ENCODE peak calls at places on chromosomes 5 and 9, in four cellular contexts. C, K, F and J are unnamed samples.

GRCh38 chr9:122164286-122164685 is 4.6 kb downstream of the MORN5 start:
- DNase-seq in C (no peak), K (no peak), F (no peak), J (no peak)

GRCh38 chr9:132472199-132472598 is 62.2 kb downstream of the CFAP77 start:
- DNase-seq in C (no peak), K (no peak), F (no peak), J (no peak)

GRCh38 chr5:71865202-71865601 is 146.1 kb downstream of the CARTPT start:
- DNase-seq in C (peak; percentile 82), K (no peak), F (no peak), J (no peak)

GRCh38 chr9:34506623-34507022 is 16.2 kb downstream of the ENHO start:
- DNase-seq in C (no peak), K (no peak), F (no peak), J (no peak)

GRCh38 chr5:65032250-65032649 is 263.5 kb downstream of the CWC27 start:
- DNase-seq in C (no peak), K (no peak), F (no peak), J (no peak)

GRCh38 chr9:26802921-26803320 is 89.7 kb downstream of the CAAP1 start:
- DNase-seq in C (no peak), K (no peak), F (no peak), J (no peak)

GRCh38 chr5:138065102-138065501 is 18.7 kb upstream of the WNT8A start:
- DNase-seq in C (peak; percentile 3), K (no peak), F (no peak), J (no peak)

GRCh38 chr5:147508711-147509040 is 1.2 kb downstream of the DPYSL3 start:
- DNase-seq in C (no peak), K (no peak), F (no peak), J (no peak)

GRCh38 chr5:111748304-111748763 is 8.7 kb downstream of the NREP start:
- DNase-seq in C (peak; percentile 95), K (no peak), F (no peak), J (no peak)

GRCh38 chr5:67190443-67190842 is 6.2 kb downstream of the CD180 start:
- DNase-seq in C (no peak), K (no peak), F (no peak), J (no peak)

GRCh38 chr9:6581266-6581665 is 64.3 kb downstream of the GLDC start:
- DNase-seq in C (no peak), K (no peak), F (no peak), J (no peak)

GRCh38 chr5:93995126-93995621 is 253.8 kb upstream of the POU5F2 start:
- DNase-seq in C (peak; percentile 29), K (no peak), F (no peak), J (no peak)

GRCh38 chr9:136013116-136013515 is 51.9 kb upstream of the UBAC1 start:
- DNase-seq in C (no peak), K (no peak), F (no peak), J (no peak)

GRCh38 chr9:133874061-133874638 is 118.0 kb downstream of the VAV2 start:
- DNase-seq in C (peak; percentile 92), K (no peak), F (no peak), J (no peak)

GRCh38 chr9:94971378-94972131 is 245.1 kb downstream of the AOPEP start:
- DNase-seq in C (no peak), K (no peak), F (no peak), J (no peak)

GRCh38 chr9:109802491-109802890 is 22.5 kb downstream of the PALM2AKAP2 start:
- DNase-seq in C (no peak), K (no peak), F (no peak), J (no peak)

GRCh38 chr9:21114311-21114710 is 27.3 kb downstream of the IFNW1 start:
- DNase-seq in C (no peak), K (no peak), F (no peak), J (no peak)

GRCh38 chr5:132103969-132104391 is 30.4 kb downstream of the CSF2 start:
- DNase-seq in C (no peak), K (no peak), F (no peak), J (no peak)
- H3K4me3 ChIP-seq in C (no peak overlapping the region), K (no peak overlapping the region), F (no peak overlapping the region), J (peak overlapping the region; percentile 13)

DNA sequence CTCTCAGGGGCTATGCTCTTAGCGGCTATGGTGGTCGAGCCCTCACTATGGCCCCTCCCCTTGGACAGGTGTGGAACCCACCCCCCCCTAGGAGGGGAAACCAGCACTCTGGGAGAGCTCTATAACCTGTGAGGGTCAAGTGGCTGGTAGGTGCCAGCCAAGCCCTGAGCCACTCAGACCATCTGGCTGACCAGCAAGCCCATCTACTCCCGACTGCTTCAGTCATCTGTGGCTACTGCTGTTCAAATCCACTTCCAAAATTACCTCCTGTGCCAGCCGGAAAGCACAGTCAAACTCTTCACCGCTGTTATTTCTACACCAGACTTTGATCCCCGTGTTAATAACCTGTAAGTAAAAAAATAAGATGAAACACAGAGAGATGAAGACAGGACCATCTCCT is 28.5 kb downstream of the NSUN2 start:
- DNase-seq in C (no peak), K (no peak), F (no peak), J (no peak)
- H3K36me3 ChIP-seq in C (peaks cover 94% of the 10 kb centered on the region), K (peaks cover 92% of the 10 kb centered on the region), F (peaks cover 64% of the 10 kb centered on the region), J (peaks cover 83% of the 10 kb centered on the region)

GRCh38 chr9:137156567-137157375 is 13.1 kb downstream of the LRRC26 start:
- DNase-seq in C (peak; percentile 39), K (peak; percentile 30), F (peak; percentile 44), J (peak; percentile 62)
- H3K4me3 ChIP-seq in C (peak overlapping the region; percentile 31), K (no peak overlapping the region), F (no peak overlapping the region), J (peak overlapping the region; percentile 30)

DNA sequence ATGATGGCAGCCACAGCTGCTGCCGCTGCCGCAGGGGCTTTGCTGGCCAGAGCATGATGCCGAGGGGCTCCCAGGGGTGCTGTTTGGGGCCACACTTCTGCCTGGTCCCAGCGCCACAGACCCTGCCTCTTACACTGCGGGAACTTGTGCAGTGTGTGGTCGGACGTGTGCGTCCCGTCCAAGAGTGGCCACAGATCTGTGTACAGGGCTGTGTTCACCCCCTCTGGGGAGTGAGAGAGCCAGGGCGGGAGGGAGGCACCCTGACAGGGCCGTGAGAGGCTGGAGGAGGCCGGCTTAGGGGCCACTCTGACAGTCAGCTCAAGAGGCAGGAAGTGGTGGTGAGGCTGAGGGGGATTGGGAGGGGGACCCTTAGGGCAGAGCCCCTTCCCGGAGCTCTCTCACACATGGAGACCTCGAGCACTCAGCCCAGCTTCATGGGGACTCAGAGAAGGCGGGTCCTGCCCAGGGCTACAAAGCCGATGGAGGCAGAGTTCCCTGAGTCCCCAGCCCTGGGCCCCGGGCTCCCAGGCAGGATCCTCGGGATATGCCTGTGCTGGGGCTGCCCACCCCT is 13.1 kb upstream of the CARD19 start:
- DNase-seq in C (no peak), K (no peak), F (no peak), J (peak; percentile 50)
- H3K36me3 ChIP-seq in C (no peaks in the 10 kb centered on the region), K (peaks cover 69% of the 10 kb centered on the region), F (peaks cover 55% of the 10 kb centered on the region), J (peaks cover 41% of the 10 kb centered on the region)

GRCh38 chr5:79552984-79553383 is 39.0 kb upstream of the HOMER1 start:
- DNase-seq in C (no peak), K (no peak), F (peak; percentile 20), J (no peak)
- H3K4me3 ChIP-seq in C (no peak overlapping the region), K (no peak overlapping the region), F (no peak overlapping the region), J (no peak overlapping the region)